ENCODE peak calls at places on chromosomes 12 and 14, in eight cellular contexts. G, L, I, S, N, Y, R and K are unnamed samples. For H3K9me3, the result is how much of the 10 kb centered on the place peaks cover.

GRCh38 chr12:38402811-38403210 is 86.2 kb downstream of the ALG10B start:
- DNase-seq in Y (no peak), G (no peak), S (no peak), R (no peak), N (no peak), I (no peak), L (no peak), K (no peak)

GRCh38 chr12:55736780-55737580 is 5.9 kb upstream of the GDF11 start:
- DNase-seq in Y (peak), N (peak), L (peak), I (peak), S (peak), R (no peak), G (peak), K (peak)

GRCh38 chr12:124613151-124613585 is 45.8 kb upstream of the NCOR2 start:
- DNase-seq in I (no peak), L (no peak), G (no peak), Y (no peak), S (no peak), R (no peak), N (peak), K (no peak)

GRCh38 chr12:125773033-125773432 is 707.8 kb downstream of the AACS start:
- DNase-seq in R (no peak), L (no peak), G (peak), N (peak), Y (no peak), I (peak), S (no peak), K (no peak)

GRCh38 chr12:98998697-98999299 is 353.7 kb downstream of the APAF1 start:
- DNase-seq in I (no peak), L (no peak), R (no peak), N (peak), S (no peak), G (peak), Y (no peak), K (no peak)

GRCh38 chr12:31702047-31702446 is 26.8 kb downstream of the AMN1 start:
- DNase-seq in Y (no peak), N (peak), G (no peak), L (no peak), R (no peak), S (no peak), I (no peak), K (no peak)

GRCh38 chr12:132329739-132330548 is 555 bp upstream of the GALNT9 start:
- DNase-seq in G (no peak), L (no peak), Y (no peak), R (no peak), N (no peak), S (no peak), I (no peak), K (no peak)

GRCh38 chr14:65336191-65336591 is 76.3 kb upstream of the FUT8 start:
- DNase-seq in Y (no peak), L (no peak), G (no peak), R (no peak), S (no peak), N (peak), I (no peak), K (no peak)

GRCh38 chr14:27721760-27722159 is 1044.8 kb upstream of the FOXG1 start:
- DNase-seq in R (no peak), N (no peak), I (no peak), Y (no peak), L (no peak), S (no peak), G (no peak), K (no peak)

GRCh38 chr14:21721504-21721903 is 47.9 kb upstream of the OR4E1 start:
- DNase-seq in G (no peak), Y (no peak), I (no peak), L (no peak), S (no peak), N (no peak), R (no peak), K (no peak)

GRCh38 chr12:52655720-52656124 is 3.7 kb upstream of the KRT2 start:
- DNase-seq in N (peak), S (no peak), L (no peak), R (no peak), I (no peak), Y (no peak), G (no peak), K (no peak)

GRCh38 chr12:111429760-111430417 is 24.2 kb downstream of the SH2B3 start:
- DNase-seq in R (no peak), L (no peak), S (no peak), G (no peak), Y (no peak), I (no peak), N (no peak), K (no peak)

GRCh38 chr14:38405851-38406630 is 150.1 kb upstream of the CLEC14A start:
- DNase-seq in S (no peak), I (no peak), N (peak), R (no peak), G (no peak), Y (no peak), L (no peak), K (no peak)

GRCh38 chr12:131038159-131038558 is 84.5 kb downstream of the ADGRD1 start:
- DNase-seq in R (no peak), N (no peak), I (no peak), G (no peak), L (no peak), S (no peak), Y (no peak), K (no peak)

GRCh38 chr14:51554953-51555352 is 96.8 kb upstream of the FRMD6 start:
- DNase-seq in L (no peak), Y (no peak), S (no peak), I (no peak), G (no peak), R (no peak), N (peak), K (no peak)

GRCh38 chr14:32077081-32078029 is at the start of gene ARHGAP5:
- DNase-seq in L (peak), R (peak), N (no peak), G (no peak), Y (no peak), I (no peak), S (no peak), K (no peak)

GRCh38 chr12:108282160-108282559 is 57.0 kb downstream of the CMKLR1 start:
- DNase-seq in L (no peak), Y (no peak), R (no peak), G (no peak), N (no peak), I (no peak), S (no peak), K (no peak)

GRCh38 chr12:5498081-5498480 is 66.2 kb downstream of the NTF3 start:
- DNase-seq in S (no peak), R (no peak), Y (no peak), L (no peak), G (no peak), N (no peak), I (no peak), K (no peak)

GRCh38 chr14:22811752-22812151 is 3.5 kb downstream of the SLC7A7 start:
- DNase-seq in G (no peak), I (no peak), S (no peak), Y (no peak), R (no peak), L (no peak), N (no peak), K (no peak)

GRCh38 chr12:130816055-130816454 is 23.0 kb downstream of the STX2 start:
- DNase-seq in N (no peak), S (no peak), L (no peak), R (no peak), Y (no peak), G (no peak), I (no peak), K (no peak)

GRCh38 chr12:32568241-32568640 is 110.9 kb upstream of the DNM1L start:
- DNase-seq in I (no peak), L (no peak), R (no peak), G (no peak), S (no peak), N (peak), Y (no peak), K (peak)

GRCh38 chr14:23375527-23376251 is 1.2 kb upstream of the CMTM5 start:
- DNase-seq in I (no peak), G (peak), L (no peak), S (no peak), N (no peak), R (no peak), Y (no peak), K (no peak)

GRCh38 chr14:101473045-101473729 is 88.1 kb upstream of the DIO3 start:
- DNase-seq in R (no peak), L (peak), I (no peak), Y (no peak), G (no peak), N (no peak), S (peak), K (no peak)

GRCh38 chr14:81303258-81303935 is 82.6 kb upstream of the GTF2A1 start:
- DNase-seq in N (peak), Y (no peak), S (no peak), I (no peak), R (no peak), G (peak), L (no peak), K (no peak)

GRCh38 chr12:6563448-6564050 is 4.5 kb downstream of the NOP2 start:
- DNase-seq in G (peak), I (peak), S (peak), N (peak), Y (peak), R (no peak), L (no peak), K (no peak)

GRCh38 chr14:62778310-62778709 is 266.9 kb downstream of the KCNH5 start:
- DNase-seq in S (no peak), Y (no peak), L (no peak), N (no peak), I (no peak), R (no peak), G (no peak), K (no peak)

GRCh38 chr14:104784846-104785707 is 10.5 kb downstream of the AKT1 start:
- DNase-seq in R (no peak), L (no peak), I (no peak), Y (no peak), G (no peak), N (no peak), S (no peak), K (no peak)

GRCh38 chr12:62128186-62128965 is 131.8 kb upstream of the USP15 start:
- DNase-seq in L (no peak), I (no peak), S (no peak), N (peak), G (no peak), R (no peak), Y (no peak), K (no peak)

GRCh38 chr12:24991209-24992049 is 42.5 kb upstream of the BCAT1 start:
- DNase-seq in I (no peak), R (no peak), L (no peak), G (peak), Y (no peak), S (no peak), N (peak), K (no peak)

GRCh38 chr12:54389536-54390175 is 5.1 kb upstream of the ZNF385A start:
- DNase-seq in S (no peak), G (no peak), I (no peak), Y (no peak), R (no peak), N (no peak), L (no peak), K (no peak)

GRCh38 chr12:54392485-54393349 is 8.2 kb upstream of the ZNF385A start:
- DNase-seq in N (no peak), I (no peak), S (no peak), L (no peak), R (no peak), G (peak), Y (no peak), K (no peak)

GRCh38 chr12:54389139-54389508 is 4.6 kb upstream of the ZNF385A start:
- DNase-seq in R (no peak), L (no peak), N (no peak), G (no peak), S (no peak), Y (no peak), I (no peak), K (no peak)

GRCh38 chr12:54390176-54390667 is 5.7 kb upstream of the ZNF385A start:
- DNase-seq in N (no peak), Y (no peak), L (no peak), S (no peak), G (peak), I (no peak), R (no peak), K (no peak)

DNA sequence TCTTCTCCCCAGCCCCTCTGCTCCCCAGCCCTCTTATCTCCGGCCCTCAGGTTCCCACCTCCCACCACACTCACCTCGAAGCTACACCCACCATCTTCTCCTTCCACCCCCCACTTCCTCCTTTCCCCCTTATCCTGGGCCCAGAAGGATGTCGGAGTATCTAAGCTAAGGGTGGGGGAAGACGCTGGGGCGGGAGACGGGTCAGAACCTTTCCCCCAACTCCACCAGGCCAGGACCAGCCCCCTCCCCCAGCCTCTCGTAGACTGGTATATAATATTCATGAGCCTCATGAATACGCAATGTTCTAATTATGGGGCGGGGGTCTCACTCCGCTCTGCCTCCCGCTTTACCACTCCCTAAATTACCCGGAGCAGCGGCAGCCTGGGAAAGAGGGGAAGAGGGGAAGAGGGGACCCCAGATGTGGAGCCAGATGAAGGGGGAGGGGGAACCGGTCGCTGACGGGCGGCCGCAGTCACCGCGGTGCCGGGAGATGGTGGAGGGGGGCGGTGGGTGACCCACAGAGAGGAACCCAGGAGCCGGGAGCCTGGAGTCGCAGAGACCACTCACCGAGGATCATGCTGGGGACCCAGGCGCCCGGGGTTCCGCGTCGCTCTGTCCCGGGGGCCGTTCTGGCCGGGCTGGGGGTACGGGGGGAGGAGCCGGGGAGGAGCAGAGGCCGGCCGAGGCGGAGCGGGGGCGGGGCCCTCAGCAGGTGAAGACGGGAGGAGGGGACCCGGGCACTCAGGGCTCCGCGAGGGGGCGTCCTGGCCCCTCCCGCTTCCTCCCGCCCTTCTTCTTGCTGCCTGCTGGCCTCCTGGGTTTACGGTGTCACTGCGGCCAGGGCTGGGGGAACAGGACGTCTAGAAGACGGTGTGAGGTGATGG is 6.4 kb upstream of the ZNF385A start:
- DNase-seq in G (peak), R (no peak), S (no peak), N (peak), I (no peak), Y (peak), L (no peak), K (no peak)
- H3K27ac ChIP-seq in G (peak), R (no peak), S (no peak), N (no peak), I (peak), Y (no peak), L (peak), K (peak)

DNA sequence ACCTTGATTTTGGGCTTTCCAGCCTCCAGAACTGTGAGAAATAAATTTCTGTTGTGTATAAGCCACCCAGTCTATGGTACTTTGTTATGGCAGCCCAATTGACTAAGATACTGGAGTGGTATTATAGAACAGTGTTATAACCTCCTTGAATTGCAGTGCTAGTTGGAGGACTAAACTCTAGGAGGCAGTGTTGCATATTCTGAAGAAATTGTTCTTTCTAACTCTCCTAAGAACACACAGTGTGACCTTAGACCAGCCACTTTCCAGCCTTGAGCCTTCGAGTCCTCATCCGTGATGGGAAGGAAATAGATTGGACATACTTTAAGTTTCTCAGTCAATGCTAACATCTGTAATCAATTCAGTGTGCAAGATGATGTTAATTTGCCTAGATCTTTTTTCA is 22.4 kb upstream of the LRRC10 start:
- DNase-seq in Y (no peak), I (no peak), N (peak), S (no peak), R (no peak), G (peak), L (no peak), K (no peak)
- TF ChIP-seq CTCF in Y (no peak), I (no peak), N (peak), S (no peak), R (no peak), G (peak), L (no peak), K (peak)

DNA sequence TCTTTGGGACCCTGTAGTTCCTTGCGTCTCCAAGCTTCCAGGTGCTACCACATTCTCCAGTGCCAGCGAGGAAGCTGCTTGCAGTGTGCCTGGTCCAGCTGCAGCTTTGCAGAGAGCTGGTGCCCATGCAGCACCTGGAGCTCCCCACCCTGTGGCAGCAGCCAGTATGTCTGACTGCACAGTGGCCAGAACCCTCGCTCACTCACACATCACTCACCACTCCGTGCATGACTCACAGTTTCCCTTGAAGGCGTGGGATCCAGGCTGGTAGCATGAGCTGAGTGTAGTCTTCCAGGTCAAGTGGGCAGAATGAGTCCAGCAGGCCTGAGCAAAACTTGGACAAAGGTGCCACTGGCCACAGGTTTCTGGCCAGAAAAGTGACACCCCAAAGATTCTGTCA is 33.6 kb downstream of the SDR9C7 start:
- DNase-seq in G (peak), Y (no peak), R (no peak), N (peak), L (no peak), I (no peak), S (no peak), K (peak)
- H3K9me3 ChIP-seq in G (under half), Y (under half), R (under half), N (under half), L (under half), I (under half), S (under half), K (under half)

GRCh38 chr12:3085341-3086125 is 8.4 kb downstream of the TSPAN9 start:
- DNase-seq in R (no peak), L (no peak), G (peak), S (no peak), Y (no peak), N (no peak), I (no peak), K (no peak)
- H3K27ac ChIP-seq in R (peak), L (no peak), G (no peak), S (no peak), Y (peak), N (no peak), I (no peak), K (no peak)

GRCh38 chr14:61258985-61259384 is 22.2 kb downstream of the TMEM30B start:
- DNase-seq in Y (no peak), S (no peak), L (no peak), N (peak), R (no peak), I (no peak), G (no peak), K (no peak)

GRCh38 chr14:61264022-61264571 is 17.0 kb downstream of the TMEM30B start:
- DNase-seq in R (no peak), I (no peak), N (peak), Y (no peak), G (no peak), L (no peak), S (no peak), K (no peak)

GRCh38 chr14:61264699-61265098 is 16.4 kb downstream of the TMEM30B start:
- DNase-seq in N (no peak), S (no peak), Y (no peak), L (no peak), R (no peak), G (no peak), I (no peak), K (no peak)

GRCh38 chr14:61262082-61262481 is 19.1 kb downstream of the TMEM30B start:
- DNase-seq in N (peak), R (no peak), Y (no peak), G (no peak), L (no peak), S (no peak), I (no peak), K (no peak)

GRCh38 chr14:61260939-61261776 is 20.0 kb downstream of the TMEM30B start:
- DNase-seq in I (no peak), R (no peak), Y (no peak), S (no peak), N (peak), G (no peak), L (peak), K (no peak)
- TF ChIP-seq CTCF in I (no peak), R (no peak), Y (no peak), S (no peak), N (peak), G (no peak), L (no peak), K (no peak)

DNA sequence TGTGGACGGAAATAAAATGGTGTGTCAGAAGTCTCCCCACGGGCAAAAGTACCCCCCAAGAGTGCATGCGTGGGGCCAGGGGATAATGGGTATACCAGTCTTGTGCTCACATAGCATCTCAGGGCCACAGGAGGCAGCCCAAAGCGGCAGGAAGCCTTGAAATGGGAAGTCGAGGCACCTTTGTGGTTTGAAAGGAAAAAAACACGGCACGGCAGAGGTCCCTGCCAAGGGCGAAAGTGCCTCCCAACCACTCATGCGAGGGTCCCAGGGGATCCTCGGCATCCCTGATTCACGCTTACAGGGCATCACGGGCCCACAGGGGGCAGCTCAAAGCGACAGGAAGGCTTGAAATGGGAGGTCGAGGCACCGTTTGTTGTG is 583.2 kb downstream of the ALG10 start:
- DNase-seq in R (no peak), L (peak), I (no peak), N (no peak), G (no peak), Y (no peak), S (no peak), K (no peak)
- H3K9me3 ChIP-seq in R (under half), L (half or more), I (under half), N (under half), G (under half), Y (half or more), S (under half), K (under half)

GRCh38 chr14:69043007-69043444 is 63.9 kb upstream of the ACTN1 start:
- DNase-seq in L (peak), S (peak), R (no peak), I (no peak), G (no peak), Y (peak), N (no peak), K (no peak)
- H3K27ac ChIP-seq in L (peak), S (peak), R (peak), I (peak), G (no peak), Y (peak), N (no peak), K (no peak)

GRCh38 chr14:78448483-78449094 is 278.4 kb downstream of the NRXN3 start:
- DNase-seq in G (peak), R (no peak), I (peak), Y (peak), S (no peak), N (peak), L (no peak), K (no peak)
- TF ChIP-seq CTCF in G (peak), R (peak), I (no peak), Y (peak), S (no peak), N (peak), L (peak), K (peak)

GRCh38 chr12:34597548-34598351 is 575.5 kb downstream of the ALG10 start:
- DNase-seq in L (peak), N (no peak), I (no peak), S (peak), Y (no peak), R (no peak), G (peak), K (no peak)

GRCh38 chr12:34595749-34596733 is 573.7 kb downstream of the ALG10 start:
- DNase-seq in R (no peak), G (peak), I (no peak), S (peak), L (peak), N (no peak), Y (no peak), K (no peak)

GRCh38 chr12:34591966-34592365 is 569.7 kb downstream of the ALG10 start:
- DNase-seq in G (no peak), L (no peak), N (no peak), R (no peak), Y (no peak), I (no peak), S (no peak), K (no peak)
- H3K9me3 ChIP-seq in G (under half), L (half or more), N (half or more), R (under half), Y (half or more), I (under half), S (under half), K (under half)